ENCODE peak calls at places on chromosome 1, in six cellular contexts. R is Calu3, M is heart left ventricle, S is fibroblast of mammary gland, J is left ventricle myocardium inferior, K is OCI-LY7. O is an unnamed sample.

GRCh38 chr1:35505911-35506798 is 51.0 kb downstream of the KIAA0319L start:
- DNase-seq in K (peak; percentile 63), S (peak; percentile 90), R (peak; percentile 69), M (peak; percentile 27), J (no peak), O (peak; percentile 93)

GRCh38 chr1:176880954-176881595 is 283.4 kb downstream of the ASTN1 start:
- DNase-seq in K (peak; percentile 58), J (peak; percentile 61), S (peak; percentile 75), M (peak; percentile 68), R (peak; percentile 81), O (peak; percentile 25)

GRCh38 chr1:56446531-56447098 is 132.7 kb downstream of the PLPP3 start:
- DNase-seq in S (peak; percentile 81), K (no peak), M (peak; percentile 81), J (peak; percentile 63), R (no peak), O (no peak)

GRCh38 chr1:33168556-33169289 is 13.1 kb downstream of the TRIM62 start:
- DNase-seq in S (no peak), K (no peak), R (no peak), J (no peak), M (no peak), O (no peak)

GRCh38 chr1:196317535-196318522 is 290.4 kb downstream of the KCNT2 start:
- DNase-seq in S (peak; percentile 51), M (no peak), R (peak; percentile 29), K (peak; percentile 3), J (no peak), O (peak; percentile 7)

GRCh38 chr1:94884101-94884875 is 42.6 kb downstream of the CNN3 start:
- DNase-seq in M (no peak), K (no peak), R (no peak), S (peak; percentile 73), J (no peak), O (no peak)

GRCh38 chr1:98278055-98278454 is 357.2 kb upstream of the DPYD start:
- DNase-seq in S (no peak), K (no peak), R (no peak), J (no peak), M (no peak), O (no peak)

GRCh38 chr1:7621334-7622219 is 149.5 kb upstream of the VAMP3 start:
- DNase-seq in M (peak; percentile 43), R (no peak), S (peak; percentile 21), J (no peak), K (no peak), O (no peak)

DNA sequence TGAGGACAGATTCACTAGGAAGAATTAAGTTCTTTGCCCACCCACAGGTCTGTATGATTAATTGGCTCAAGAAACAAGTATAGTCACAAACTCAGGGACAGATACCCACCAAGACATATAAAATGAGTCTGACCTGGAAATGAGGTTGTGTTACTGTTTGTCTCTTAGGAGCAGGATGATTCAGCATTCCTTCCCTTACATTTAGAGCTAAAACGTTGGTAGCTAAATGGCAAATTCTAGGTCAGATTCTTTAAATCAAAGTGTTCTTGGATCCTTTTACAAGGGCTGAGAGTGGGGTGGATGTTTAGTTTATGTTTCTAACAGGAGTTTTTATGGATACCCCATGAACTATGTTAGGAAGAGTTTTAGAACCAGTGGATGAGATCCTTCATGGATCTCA is 4.7 kb downstream of the RIMKLA start:
- DNase-seq in R (no peak), S (peak; percentile 20), M (no peak), J (no peak), K (no peak), O (no peak)
- TF ChIP-seq CTCF in R (no peak), S (no peak), M (no peak), J (no peak), K (no peak), O (no peak)

GRCh38 chr1:107741242-107741641 is 223.7 kb downstream of the VAV3 start:
- DNase-seq in M (no peak), K (no peak), R (no peak), J (no peak), S (no peak), O (no peak)

GRCh38 chr1:107740574-107740973 is 224.4 kb downstream of the VAV3 start:
- DNase-seq in K (no peak), J (no peak), R (no peak), S (no peak), M (no peak), O (no peak)

GRCh38 chr1:107739183-107739582 is 225.8 kb downstream of the VAV3 start:
- DNase-seq in K (peak; percentile 44), R (no peak), J (no peak), S (no peak), M (no peak), O (no peak)

DNA sequence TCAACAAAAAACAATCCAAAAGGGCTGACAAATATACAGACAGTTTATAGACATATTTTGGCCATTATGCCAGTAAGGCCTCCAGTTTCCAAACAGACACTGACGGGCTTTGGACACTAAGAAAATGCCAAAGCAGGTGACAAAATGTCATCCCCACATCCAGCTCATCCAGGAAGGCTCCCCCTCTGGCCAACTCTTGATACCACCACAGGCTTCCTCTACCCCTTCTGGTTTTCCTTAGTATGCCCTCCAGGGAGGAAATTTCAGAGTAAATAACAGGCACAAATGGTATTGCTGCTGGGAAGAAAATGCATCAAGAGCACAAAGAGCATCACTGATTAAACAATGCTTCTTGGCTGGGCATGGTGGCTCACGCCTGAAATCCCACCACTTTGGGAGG is 225.3 kb downstream of the VAV3 start:
- DNase-seq in R (no peak), M (no peak), S (no peak), J (no peak), K (no peak), O (no peak)
- TF ChIP-seq CTCF in R (no peak), M (no peak), S (no peak), J (no peak), K (peak; percentile 44), O (no peak)

GRCh38 chr1:222163895-222164294 is 384.0 kb downstream of the HHIPL2 start:
- DNase-seq in M (no peak), J (no peak), S (no peak), K (no peak), R (no peak), O (no peak)

GRCh38 chr1:222165625-222166024 is 382.3 kb downstream of the HHIPL2 start:
- DNase-seq in J (no peak), K (no peak), S (peak; percentile 34), M (no peak), R (no peak), O (no peak)

GRCh38 chr1:222167896-222168295 is 380.0 kb downstream of the HHIPL2 start:
- DNase-seq in R (no peak), K (no peak), M (no peak), J (no peak), S (peak; percentile 29), O (no peak)

GRCh38 chr1:222168621-222169020 is 379.3 kb downstream of the HHIPL2 start:
- DNase-seq in K (no peak), J (no peak), S (peak; percentile 51), M (no peak), R (no peak), O (no peak)

GRCh38 chr1:222167111-222167510 is 380.8 kb downstream of the HHIPL2 start:
- DNase-seq in R (peak; percentile 75), M (no peak), K (peak; percentile 12), J (peak; percentile 22), S (peak; percentile 97), O (peak; percentile 40)
- TF ChIP-seq CTCF in R (peak; percentile 58), M (peak; percentile 49), K (peak; percentile 76), J (peak; percentile 66), S (peak; percentile 73), O (peak; percentile 58)

DNA sequence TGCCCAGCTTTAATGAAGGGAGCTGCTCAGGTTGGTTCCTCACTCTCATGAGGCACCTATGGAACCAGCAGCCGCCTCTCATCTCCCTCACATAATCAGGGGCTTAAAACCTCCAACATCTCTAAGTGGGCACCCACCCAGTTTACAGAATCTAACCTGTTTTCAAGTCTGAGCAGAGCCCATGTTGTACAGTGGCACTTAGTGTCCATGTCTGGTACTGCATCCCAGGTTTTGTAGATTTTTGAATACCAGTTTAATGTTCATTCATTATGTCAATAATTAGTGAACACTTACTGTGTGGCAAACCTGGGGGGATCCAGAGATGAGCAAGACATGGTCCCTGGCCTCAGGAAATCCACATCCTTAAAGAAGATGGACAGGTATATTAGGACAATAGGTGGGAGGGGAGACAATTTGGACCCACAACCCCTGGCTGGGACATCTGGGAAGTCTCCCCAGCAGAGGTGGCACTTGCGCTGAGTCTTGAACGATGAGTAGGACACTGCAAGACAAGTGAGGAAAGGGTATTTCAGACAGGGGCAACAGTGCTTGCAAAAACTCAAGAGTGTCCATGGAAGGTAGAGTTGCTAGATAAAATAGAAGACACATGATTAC is 83.3 kb downstream of the LACTBL1 start:
- DNase-seq in K (peak; percentile 47), S (peak; percentile 61), J (no peak), R (peak; percentile 19), M (no peak), O (no peak)
- TF ChIP-seq CTCF in K (peak; percentile 87), S (peak; percentile 93), J (peak; percentile 80), R (peak; percentile 68), M (peak; percentile 74), O (peak; percentile 79)

DNA sequence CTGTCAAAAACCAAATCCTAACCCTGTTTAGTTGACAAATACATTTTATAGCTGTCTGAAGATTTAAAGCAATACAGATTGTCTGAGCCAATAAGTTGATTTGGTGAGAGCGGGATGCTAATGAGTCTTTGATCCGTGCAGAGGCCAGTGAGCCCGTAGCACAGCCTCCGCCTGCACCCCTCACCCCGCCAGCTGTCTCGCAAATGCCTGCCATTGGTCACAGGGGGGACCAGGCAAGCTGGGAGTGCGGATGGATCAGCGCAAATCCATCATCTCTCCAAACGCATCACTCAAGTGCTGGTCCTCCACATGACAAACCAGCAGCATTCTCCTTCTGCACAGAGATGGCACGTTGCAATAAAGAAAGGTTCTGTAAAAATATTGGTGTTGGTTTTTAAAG is 51.0 kb downstream of the ZBTB18 start:
- DNase-seq in S (no peak), K (no peak), J (no peak), R (no peak), M (no peak), O (no peak)
- TF ChIP-seq CTCF in S (no peak), K (no peak), J (no peak), R (no peak), M (no peak), O (no peak)

GRCh38 chr1:59353453-59353852 is 56.6 kb downstream of the FGGY start:
- DNase-seq in S (no peak), R (no peak), M (no peak), J (no peak), K (no peak), O (no peak)
- TF ChIP-seq CTCF in S (no peak), R (no peak), M (no peak), J (no peak), K (no peak), O (no peak)